ENCODE peak calls at places on chromosomes 4 and X, in seven cellular contexts. S is Kasumi-1, N is AG04450, K is kidney, Z is WERI-Rb-1, L is HS-27A, P is astrocyte of the spinal cord. B is an unnamed sample.

GRCh38 chr4:4922441-4922840 is 63.0 kb downstream of the MSX1 start:
- DNase-seq in L (no peak), S (peak), P (no peak), Z (no peak), K (no peak), N (no peak), B (no peak)

GRCh38 chr4:153205028-153205648 is 895 bp downstream of the TRIM2 start:
- DNase-seq in L (no peak), N (no peak), K (peak), P (no peak), Z (no peak), S (no peak), B (peak)

GRCh38 chr4:107939307-107939706 is 8.0 kb downstream of the CYP2U1 start:
- DNase-seq in L (no peak), K (no peak), P (peak), Z (no peak), S (no peak), N (no peak), B (no peak)

GRCh38 chrX:44876076-44876475 is 3.1 kb downstream of the KDM6A start:
- DNase-seq in P (no peak), Z (no peak), S (no peak), K (no peak), N (no peak), L (no peak), B (no peak)

GRCh38 chr4:130233377-130234047 is 1137.6 kb downstream of the C4orf33 start:
- DNase-seq in Z (no peak), L (no peak), N (no peak), S (no peak), P (peak), K (no peak), B (no peak)

GRCh38 chr4:95761871-95762270 is 78.0 kb upstream of the PDHA2 start:
- DNase-seq in P (peak), N (peak), S (no peak), Z (no peak), K (no peak), L (no peak), B (no peak)

GRCh38 chrX:70132877-70133302 is 357 bp upstream of the IGBP1 start:
- DNase-seq in S (no peak), Z (no peak), P (no peak), N (no peak), K (no peak), L (no peak), B (no peak)

GRCh38 chrX:129876734-129877395 is 29.1 kb upstream of the UTP14A start:
- DNase-seq in P (peak), Z (peak), S (no peak), L (no peak), K (no peak), N (no peak), B (no peak)

GRCh38 chr4:77172336-77172735 is 15.3 kb downstream of the CCNG2 start:
- DNase-seq in N (peak), K (no peak), P (peak), Z (no peak), L (no peak), S (no peak), B (no peak)

GRCh38 chrX:83469551-83469950 is 38.5 kb upstream of the POU3F4 start:
- DNase-seq in Z (peak), K (no peak), P (peak), L (no peak), S (peak), N (no peak), B (peak)

GRCh38 chr4:26207631-26208030 is 113.2 kb upstream of the RBPJ start:
- DNase-seq in N (no peak), S (no peak), Z (no peak), P (no peak), L (no peak), K (no peak), B (no peak)

GRCh38 chr4:159526172-159526571 is 423.3 kb downstream of the RAPGEF2 start:
- DNase-seq in K (no peak), S (no peak), L (no peak), Z (no peak), P (no peak), N (no peak), B (no peak)

GRCh38 chr4:166675411-166675810 is 558.9 kb downstream of the SPOCK3 start:
- DNase-seq in L (peak), Z (no peak), P (peak), K (no peak), S (peak), N (no peak), B (no peak)

GRCh38 chrX:39627257-39627656 is 470.5 kb downstream of the BCOR start:
- DNase-seq in L (no peak), K (no peak), S (no peak), P (no peak), Z (no peak), N (no peak), B (peak)

GRCh38 chr4:60482921-60483351 is 717.2 kb upstream of the ADGRL3 start:
- DNase-seq in Z (peak), S (no peak), P (no peak), N (no peak), K (no peak), L (no peak), B (no peak)

GRCh38 chr4:3397128-3397527 is 44.6 kb upstream of the HGFAC start:
- DNase-seq in Z (no peak), L (no peak), S (no peak), N (no peak), P (no peak), K (no peak), B (no peak)

GRCh38 chr4:20299515-20299914 is 47.8 kb downstream of the SLIT2 start:
- DNase-seq in L (no peak), P (peak), K (no peak), Z (no peak), N (peak), S (no peak), B (no peak)

GRCh38 chrX:12139934-12140611 is 1.8 kb downstream of the FRMPD4 start:
- DNase-seq in N (no peak), P (no peak), Z (no peak), L (no peak), K (no peak), S (no peak), B (no peak)

GRCh38 chr4:19382993-19383392 is 868.7 kb upstream of the SLIT2 start:
- DNase-seq in S (no peak), Z (no peak), P (peak), N (no peak), L (no peak), K (no peak), B (no peak)

GRCh38 chr4:148893095-148893494 is 450.9 kb upstream of the NR3C2 start:
- DNase-seq in K (no peak), P (no peak), L (no peak), Z (no peak), N (no peak), S (no peak), B (no peak)

GRCh38 chr4:148015468-148015867 is 283.6 kb downstream of the ARHGAP10 start:
- DNase-seq in S (no peak), K (no peak), N (no peak), P (no peak), L (no peak), Z (no peak), B (no peak)

GRCh38 chr4:83561381-83561780 is 25.5 kb downstream of the GPAT3 start:
- DNase-seq in L (no peak), S (no peak), Z (no peak), N (no peak), P (peak), K (no peak), B (peak)

GRCh38 chr4:168685136-168685535 is 188.3 kb downstream of the PALLD start:
- DNase-seq in P (no peak), N (no peak), K (no peak), Z (no peak), L (no peak), S (peak), B (no peak)

GRCh38 chr4:79442422-79442821 is 34.4 kb upstream of the GK2 start:
- DNase-seq in P (no peak), N (no peak), L (no peak), S (no peak), Z (no peak), K (no peak), B (no peak)